ENCODE peak calls at places on chromosome 2, in seven cellular contexts. U is NCI-H345, X is amniotic stem cell, R is progenitor cell of endocrine pancreas, L is NCI-H1436, H is osteocyte, I is iPS-NIHi11. A is an unnamed sample.

GRCh38 chr2:156695595-156695994 is 259.4 kb downstream of the GPD2 start:
- DNase-seq in U (no peak), X (no peak), R (no peak), L (no peak), H (no peak), I (no peak), A (no peak)

GRCh38 chr2:73716518-73717250 is 20.5 kb downstream of the TPRKB start:
- DNase-seq in U (no peak), X (no peak), R (no peak), L (no peak), H (no peak), I (no peak), A (no peak)

GRCh38 chr2:239463541-239464165 is 62.8 kb upstream of the HDAC4 start:
- DNase-seq in U (peak), X (no peak), R (no peak), L (no peak), H (peak), I (no peak), A (no peak)

GRCh38 chr2:233414273-233414654 is 60.0 kb downstream of the DGKD start:
- DNase-seq in U (no peak), X (no peak), R (no peak), L (no peak), H (peak), I (no peak), A (no peak)

GRCh38 chr2:95158441-95158840 is 1.2 kb downstream of the ZNF514 start:
- DNase-seq in U (no peak), X (no peak), R (no peak), L (no peak), H (no peak), I (no peak), A (no peak)

GRCh38 chr2:85935746-85936208 is 47.0 kb upstream of the ST3GAL5 start:
- DNase-seq in U (no peak), X (peak), R (no peak), L (no peak), H (no peak), I (peak), A (no peak)

GRCh38 chr2:73886357-73886756 is 6.5 kb upstream of the ACTG2 start:
- DNase-seq in U (no peak), X (no peak), R (no peak), L (no peak), H (no peak), I (no peak), A (no peak)

GRCh38 chr2:219073413-219074129 is 12.8 kb upstream of the IHH start:
- DNase-seq in U (peak), X (no peak), R (no peak), L (peak), H (no peak), I (peak), A (peak)

GRCh38 chr2:5123597-5124196 is 568.5 kb upstream of the SOX11 start:
- DNase-seq in U (peak), X (no peak), R (no peak), L (no peak), H (no peak), I (no peak), A (no peak)

GRCh38 chr2:174750923-174751441 is 13.3 kb downstream of the CHRNA1 start:
- DNase-seq in U (no peak), X (no peak), R (no peak), L (no peak), H (no peak), I (no peak), A (no peak)

GRCh38 chr2:20583425-20583881 is 67.4 kb downstream of the HS1BP3 start:
- DNase-seq in U (no peak), X (no peak), R (no peak), L (no peak), H (no peak), I (no peak), A (no peak)

GRCh38 chr2:10831387-10831985 is 18.9 kb upstream of the PDIA6 start:
- DNase-seq in U (no peak), X (no peak), R (no peak), L (no peak), H (no peak), I (no peak), A (no peak)

A was measured in kidney epithelial cell.